ENCODE peak calls at places on chromosomes 12 and 14, in ten cellular contexts. One of them, this sample, is unnamed.

GRCh38 chr12:124188561-124189405 is 106.1 kb upstream of the RFLNA start:
- DNase-seq in effector memory CD4-positive, alpha-beta T cell: no peak
- DNase-seq in CD8-positive, alpha-beta memory T cell: no peak
- DNase-seq in hepatocyte: peak; percentile 57
- DNase-seq in left lung: no peak
- DNase-seq in cardiac muscle cell: no peak
- DNase-seq in esophagus squamous epithelium: no peak
- DNase-seq in body of pancreas: no peak
- DNase-seq in uterus: no peak
- DNase-seq in neural progenitor cell: no peak
- DNase-seq in this sample: no peak

GRCh38 chr12:71664411-71665108 is 459 bp downstream of the THAP2 start:
- DNase-seq in uterus: no peak
- DNase-seq in body of pancreas: no peak
- DNase-seq in neural progenitor cell: no peak
- DNase-seq in cardiac muscle cell: peak; percentile 21
- DNase-seq in esophagus squamous epithelium: peak; percentile 34
- DNase-seq in effector memory CD4-positive, alpha-beta T cell: no peak
- DNase-seq in hepatocyte: no peak
- DNase-seq in CD8-positive, alpha-beta memory T cell: no peak
- DNase-seq in left lung: no peak
- DNase-seq in this sample: no peak

GRCh38 chr12:120007272-120007671 is 18.2 kb downstream of the BICDL1 start:
- DNase-seq in cardiac muscle cell: no peak
- DNase-seq in neural progenitor cell: peak; percentile 5
- DNase-seq in left lung: no peak
- DNase-seq in hepatocyte: no peak
- DNase-seq in uterus: no peak
- DNase-seq in effector memory CD4-positive, alpha-beta T cell: peak; percentile 68
- DNase-seq in esophagus squamous epithelium: no peak
- DNase-seq in CD8-positive, alpha-beta memory T cell: peak; percentile 79
- DNase-seq in body of pancreas: no peak
- DNase-seq in this sample: no peak

GRCh38 chr12:112482734-112483133 is 64.0 kb downstream of the PTPN11 start:
- DNase-seq in neural progenitor cell: no peak
- DNase-seq in effector memory CD4-positive, alpha-beta T cell: no peak
- DNase-seq in CD8-positive, alpha-beta memory T cell: no peak
- DNase-seq in cardiac muscle cell: no peak
- DNase-seq in hepatocyte: no peak
- DNase-seq in body of pancreas: no peak
- DNase-seq in left lung: no peak
- DNase-seq in esophagus squamous epithelium: no peak
- DNase-seq in uterus: no peak
- DNase-seq in this sample: no peak

GRCh38 chr12:57008113-57008687 is 1.9 kb upstream of the ZBTB39 start:
- DNase-seq in uterus: no peak
- DNase-seq in neural progenitor cell: peak; percentile 61
- DNase-seq in left lung: no peak
- DNase-seq in CD8-positive, alpha-beta memory T cell: peak; percentile 32
- DNase-seq in effector memory CD4-positive, alpha-beta T cell: no peak
- DNase-seq in esophagus squamous epithelium: no peak
- DNase-seq in hepatocyte: peak; percentile 75
- DNase-seq in cardiac muscle cell: peak; percentile 81
- DNase-seq in body of pancreas: no peak
- DNase-seq in this sample: no peak

GRCh38 chr12:54438506-54438905 is 19.4 kb upstream of the ITGA5 start:
- DNase-seq in cardiac muscle cell: no peak
- DNase-seq in esophagus squamous epithelium: no peak
- DNase-seq in CD8-positive, alpha-beta memory T cell: no peak
- DNase-seq in body of pancreas: no peak
- DNase-seq in neural progenitor cell: no peak
- DNase-seq in uterus: no peak
- DNase-seq in hepatocyte: no peak
- DNase-seq in effector memory CD4-positive, alpha-beta T cell: no peak
- DNase-seq in left lung: no peak
- DNase-seq in this sample: no peak

GRCh38 chr14:56730468-56731145 is 79.7 kb downstream of the OTX2 start:
- DNase-seq in body of pancreas: no peak
- DNase-seq in uterus: no peak
- DNase-seq in left lung: no peak
- DNase-seq in neural progenitor cell: peak; percentile 58
- DNase-seq in effector memory CD4-positive, alpha-beta T cell: no peak
- DNase-seq in CD8-positive, alpha-beta memory T cell: no peak
- DNase-seq in cardiac muscle cell: no peak
- DNase-seq in esophagus squamous epithelium: no peak
- DNase-seq in hepatocyte: peak; percentile 19
- DNase-seq in this sample: no peak

GRCh38 chr12:11836282-11836963 is 186.9 kb downstream of the ETV6 start:
- DNase-seq in uterus: no peak
- DNase-seq in hepatocyte: no peak
- DNase-seq in effector memory CD4-positive, alpha-beta T cell: no peak
- DNase-seq in body of pancreas: no peak
- DNase-seq in CD8-positive, alpha-beta memory T cell: peak; percentile 2
- DNase-seq in esophagus squamous epithelium: peak; percentile 31
- DNase-seq in neural progenitor cell: no peak
- DNase-seq in left lung: peak; percentile 75
- DNase-seq in cardiac muscle cell: no peak
- DNase-seq in this sample: no peak

DNA sequence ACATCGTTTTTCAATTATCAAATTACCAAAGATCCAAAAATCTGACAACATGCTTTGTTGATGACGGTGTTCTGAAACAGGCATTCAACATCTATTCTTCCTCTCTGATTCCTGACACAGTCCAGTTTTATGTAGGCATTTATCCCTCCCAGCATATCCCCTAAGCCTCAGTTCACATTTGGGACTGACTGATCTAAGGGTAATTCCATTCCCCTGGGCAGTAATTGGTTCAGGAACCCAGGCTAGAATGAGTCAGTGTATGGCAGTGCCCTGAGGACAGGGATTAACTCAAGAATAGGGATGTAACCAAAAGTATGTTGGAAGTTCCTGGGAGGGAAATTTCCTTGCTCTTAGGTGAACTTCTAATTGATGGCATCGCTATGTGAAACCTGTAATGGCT is 10.3 kb upstream of the PCNX1 start:
- DNase-seq in CD8-positive, alpha-beta memory T cell: no peak
- DNase-seq in uterus: no peak
- DNase-seq in effector memory CD4-positive, alpha-beta T cell: no peak
- DNase-seq in neural progenitor cell: no peak
- DNase-seq in left lung: no peak
- DNase-seq in body of pancreas: no peak
- DNase-seq in cardiac muscle cell: no peak
- DNase-seq in hepatocyte: no peak
- DNase-seq in esophagus squamous epithelium: no peak
- DNase-seq in this sample: no peak
- H3K27ac ChIP-seq in CD8-positive, alpha-beta memory T cell: no peak overlapping the region
- H3K27ac ChIP-seq in uterus: no peak overlapping the region
- H3K27ac ChIP-seq in effector memory CD4-positive, alpha-beta T cell: no peak overlapping the region
- H3K27ac ChIP-seq in neural progenitor cell: no peak overlapping the region
- H3K27ac ChIP-seq in left lung: peak overlapping the region; percentile 43
- H3K27ac ChIP-seq in body of pancreas: no peak overlapping the region
- H3K27ac ChIP-seq in cardiac muscle cell: no peak overlapping the region
- H3K27ac ChIP-seq in hepatocyte: no peak overlapping the region
- H3K27ac ChIP-seq in esophagus squamous epithelium: no peak overlapping the region
- H3K27ac ChIP-seq in this sample: no peak overlapping the region

GRCh38 chr14:68692916-68693771 is 99.7 kb downstream of the ZFP36L1 start:
- DNase-seq in left lung: no peak
- DNase-seq in uterus: peak; percentile 51
- DNase-seq in body of pancreas: no peak
- DNase-seq in effector memory CD4-positive, alpha-beta T cell: no peak
- DNase-seq in esophagus squamous epithelium: no peak
- DNase-seq in cardiac muscle cell: peak; percentile 77
- DNase-seq in CD8-positive, alpha-beta memory T cell: no peak
- DNase-seq in neural progenitor cell: no peak
- DNase-seq in hepatocyte: no peak
- DNase-seq in this sample: no peak

GRCh38 chr14:68693926-68694325 is 98.9 kb downstream of the ZFP36L1 start:
- DNase-seq in cardiac muscle cell: no peak
- DNase-seq in effector memory CD4-positive, alpha-beta T cell: no peak
- DNase-seq in left lung: no peak
- DNase-seq in hepatocyte: no peak
- DNase-seq in body of pancreas: no peak
- DNase-seq in neural progenitor cell: no peak
- DNase-seq in CD8-positive, alpha-beta memory T cell: no peak
- DNase-seq in esophagus squamous epithelium: no peak
- DNase-seq in uterus: no peak
- DNase-seq in this sample: no peak

GRCh38 chr14:68691031-68691864 is 101.6 kb downstream of the ZFP36L1 start:
- DNase-seq in effector memory CD4-positive, alpha-beta T cell: no peak
- DNase-seq in left lung: no peak
- DNase-seq in esophagus squamous epithelium: no peak
- DNase-seq in cardiac muscle cell: no peak
- DNase-seq in body of pancreas: no peak
- DNase-seq in uterus: peak; percentile 37
- DNase-seq in hepatocyte: no peak
- DNase-seq in CD8-positive, alpha-beta memory T cell: no peak
- DNase-seq in neural progenitor cell: peak; percentile 93
- DNase-seq in this sample: no peak

GRCh38 chr14:68690106-68690960 is 102.5 kb downstream of the ZFP36L1 start:
- DNase-seq in left lung: no peak
- DNase-seq in esophagus squamous epithelium: no peak
- DNase-seq in cardiac muscle cell: no peak
- DNase-seq in neural progenitor cell: peak; percentile 23
- DNase-seq in uterus: peak; percentile 15
- DNase-seq in hepatocyte: no peak
- DNase-seq in CD8-positive, alpha-beta memory T cell: no peak
- DNase-seq in effector memory CD4-positive, alpha-beta T cell: no peak
- DNase-seq in body of pancreas: no peak
- DNase-seq in this sample: no peak

DNA sequence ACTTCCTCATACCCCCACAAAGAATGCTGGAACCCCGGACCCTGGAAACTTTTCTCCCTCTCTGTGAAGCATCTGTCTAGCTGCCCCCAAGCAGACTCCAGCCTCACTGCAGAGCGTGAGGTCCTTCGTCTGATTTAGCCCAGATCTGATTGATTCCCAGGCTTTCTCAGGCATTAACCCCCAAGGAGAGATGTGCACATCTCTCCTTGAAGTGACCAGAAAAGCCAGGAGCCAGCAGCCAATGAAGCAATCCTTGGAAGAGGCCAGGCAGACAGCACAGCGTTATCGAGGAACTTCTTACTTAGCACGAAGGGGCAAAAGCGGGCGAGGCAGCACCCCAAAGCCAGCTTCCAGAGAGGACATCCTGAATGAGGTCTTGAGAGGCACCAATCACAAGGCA is 100.7 kb downstream of the ZFP36L1 start:
- DNase-seq in CD8-positive, alpha-beta memory T cell: no peak
- DNase-seq in neural progenitor cell: no peak
- DNase-seq in esophagus squamous epithelium: no peak
- DNase-seq in hepatocyte: no peak
- DNase-seq in left lung: no peak
- DNase-seq in uterus: no peak
- DNase-seq in body of pancreas: no peak
- DNase-seq in cardiac muscle cell: no peak
- DNase-seq in effector memory CD4-positive, alpha-beta T cell: no peak
- DNase-seq in this sample: no peak
- H3K4me1 ChIP-seq in CD8-positive, alpha-beta memory T cell: no peaks in the 10 kb centered on the region
- H3K4me1 ChIP-seq in neural progenitor cell: peaks cover 44% of the 10 kb centered on the region
- H3K4me1 ChIP-seq in esophagus squamous epithelium: peaks cover 5% of the 10 kb centered on the region
- H3K4me1 ChIP-seq in hepatocyte: peaks cover 17% of the 10 kb centered on the region
- H3K4me1 ChIP-seq in left lung: peaks cover 5% of the 10 kb centered on the region
- H3K4me1 ChIP-seq in uterus: peaks cover 4% of the 10 kb centered on the region
- H3K4me1 ChIP-seq in body of pancreas: no peaks in the 10 kb centered on the region
- H3K4me1 ChIP-seq in cardiac muscle cell: peaks cover 16% of the 10 kb centered on the region
- H3K4me1 ChIP-seq in effector memory CD4-positive, alpha-beta T cell: no peaks in the 10 kb centered on the region
- H3K4me1 ChIP-seq in this sample: peaks cover 15% of the 10 kb centered on the region

DNA sequence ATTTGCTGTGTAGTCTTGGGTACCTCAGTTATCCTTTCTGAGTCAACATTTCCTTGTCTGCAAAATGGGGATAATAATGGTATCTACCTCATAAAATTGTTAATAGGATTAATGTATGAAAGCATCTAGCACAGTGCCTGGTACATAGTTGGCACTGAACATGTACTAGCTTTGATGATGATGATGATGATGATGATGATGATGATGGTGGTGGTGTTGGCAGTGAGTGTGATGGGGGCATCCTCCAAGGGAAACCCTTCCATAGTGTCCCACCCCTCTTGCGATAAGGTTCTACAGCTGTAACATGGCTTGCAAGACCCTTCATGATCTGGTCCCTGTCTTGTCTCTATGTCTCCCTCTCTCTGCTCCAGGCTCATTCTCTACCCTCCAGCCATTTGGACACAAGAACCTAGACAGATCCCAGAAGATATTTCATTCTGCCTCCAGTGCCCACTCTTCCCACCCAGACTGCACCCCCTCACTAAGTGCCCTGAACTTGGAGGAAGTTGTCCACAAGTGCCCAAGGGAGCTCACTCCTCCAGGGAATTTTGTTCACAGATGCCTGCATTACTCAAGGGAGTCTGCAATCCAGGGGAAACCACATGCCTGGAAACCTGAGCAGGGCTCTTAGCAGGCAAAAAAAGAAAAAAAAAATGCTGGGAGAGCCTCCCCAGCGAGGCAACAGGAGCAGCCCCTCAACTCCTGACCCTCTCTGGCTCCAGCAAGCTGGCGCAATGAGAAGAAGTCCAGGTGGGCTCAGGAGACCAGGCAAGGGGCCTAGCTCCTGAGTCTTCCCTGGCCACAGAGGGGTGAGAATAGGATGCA is 10.1 kb upstream of the BDKRB1 start:
- DNase-seq in cardiac muscle cell: peak; percentile 73
- DNase-seq in left lung: no peak
- DNase-seq in body of pancreas: no peak
- DNase-seq in CD8-positive, alpha-beta memory T cell: no peak
- DNase-seq in effector memory CD4-positive, alpha-beta T cell: no peak
- DNase-seq in esophagus squamous epithelium: no peak
- DNase-seq in uterus: no peak
- DNase-seq in hepatocyte: no peak
- DNase-seq in neural progenitor cell: no peak
- DNase-seq in this sample: no peak
- H3K27ac ChIP-seq in cardiac muscle cell: no peak overlapping the region
- H3K27ac ChIP-seq in left lung: no peak overlapping the region
- H3K27ac ChIP-seq in body of pancreas: no peak overlapping the region
- H3K27ac ChIP-seq in CD8-positive, alpha-beta memory T cell: no peak overlapping the region
- H3K27ac ChIP-seq in effector memory CD4-positive, alpha-beta T cell: no peak overlapping the region
- H3K27ac ChIP-seq in esophagus squamous epithelium: peak overlapping the region; percentile 49
- H3K27ac ChIP-seq in uterus: no peak overlapping the region
- H3K27ac ChIP-seq in hepatocyte: peak overlapping the region; percentile 57
- H3K27ac ChIP-seq in neural progenitor cell: no peak overlapping the region
- H3K27ac ChIP-seq in this sample: no peak overlapping the region

DNA sequence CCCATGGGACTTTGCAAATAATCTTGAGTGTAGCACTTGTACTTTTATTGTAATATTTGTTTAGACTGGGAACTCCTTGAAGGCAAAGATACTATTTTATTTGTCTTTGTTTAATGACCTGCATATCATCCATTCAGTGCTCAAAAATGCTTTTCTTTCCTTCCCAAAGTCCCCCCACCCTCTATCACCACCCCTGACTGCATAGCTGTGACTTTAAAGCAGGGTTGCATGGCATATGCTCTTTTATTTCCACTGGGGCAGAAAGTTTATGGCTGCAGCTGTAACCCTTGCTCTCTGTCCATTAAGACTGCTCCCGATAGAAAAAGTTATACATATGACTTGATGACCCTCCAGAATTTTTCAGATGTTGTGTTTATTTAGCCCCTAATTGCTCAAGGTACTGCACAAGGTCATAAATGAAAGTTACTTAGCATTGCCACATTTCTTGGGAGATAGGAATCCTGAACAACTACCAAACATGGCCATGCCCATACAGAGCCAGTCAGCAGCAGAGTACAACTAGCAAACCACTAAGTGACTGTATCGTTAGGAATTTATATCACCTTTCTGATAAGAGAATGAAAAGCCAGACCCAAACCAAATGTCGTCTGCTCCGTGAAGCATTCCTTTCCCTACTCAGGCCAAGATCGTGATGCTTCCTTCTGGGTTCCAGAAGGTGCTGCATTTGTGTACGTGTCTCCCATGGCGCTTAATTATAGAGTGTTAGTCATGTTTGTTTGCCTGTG is 114.3 kb downstream of the DIP2B start:
- DNase-seq in CD8-positive, alpha-beta memory T cell: no peak
- DNase-seq in effector memory CD4-positive, alpha-beta T cell: no peak
- DNase-seq in uterus: no peak
- DNase-seq in body of pancreas: no peak
- DNase-seq in neural progenitor cell: no peak
- DNase-seq in hepatocyte: peak; percentile 67
- DNase-seq in cardiac muscle cell: peak; percentile 68
- DNase-seq in esophagus squamous epithelium: no peak
- DNase-seq in left lung: no peak
- DNase-seq in this sample: no peak
- H3K4me1 ChIP-seq in CD8-positive, alpha-beta memory T cell: peaks cover 21% of the 10 kb centered on the region
- H3K4me1 ChIP-seq in effector memory CD4-positive, alpha-beta T cell: peaks cover 10% of the 10 kb centered on the region
- H3K4me1 ChIP-seq in uterus: no peaks in the 10 kb centered on the region
- H3K4me1 ChIP-seq in body of pancreas: peaks cover 36% of the 10 kb centered on the region
- H3K4me1 ChIP-seq in neural progenitor cell: peaks cover 39% of the 10 kb centered on the region
- H3K4me1 ChIP-seq in hepatocyte: peaks cover 53% of the 10 kb centered on the region
- H3K4me1 ChIP-seq in cardiac muscle cell: peaks cover 42% of the 10 kb centered on the region
- H3K4me1 ChIP-seq in esophagus squamous epithelium: peaks cover 39% of the 10 kb centered on the region
- H3K4me1 ChIP-seq in left lung: peaks cover 17% of the 10 kb centered on the region
- H3K4me1 ChIP-seq in this sample: peaks cover 49% of the 10 kb centered on the region